ENCODE peak calls at places on chromosomes 4 and X, in four cellular contexts. One of them, this sample, is unnamed.

GRCh38 chr4:20428410-20429160 is 176.9 kb downstream of the SLIT2 start:
- DNase-seq in K562: no peak
- DNase-seq in A549: peak
- DNase-seq in HepG2: no peak
- DNase-seq in this sample: no peak

GRCh38 chrX:274904-275475 is 6.2 kb upstream of the PLCXD1 start:
- DNase-seq in K562: no peak
- DNase-seq in A549: no peak
- DNase-seq in HepG2: peak
- DNase-seq in this sample: peak

GRCh38 chr4:88318751-88319350 is 34.5 kb upstream of the PPM1K start:
- DNase-seq in K562: no peak
- DNase-seq in A549: no peak
- DNase-seq in HepG2: no peak
- DNase-seq in this sample: no peak

GRCh38 chrX:65513610-65514009 is 21.0 kb downstream of the LAS1L start:
- DNase-seq in K562: no peak
- DNase-seq in A549: no peak
- DNase-seq in HepG2: no peak
- DNase-seq in this sample: no peak

GRCh38 chrX:2445662-2446623 is 54.8 kb downstream of the DHRSX start:
- DNase-seq in K562: no peak
- DNase-seq in A549: peak
- DNase-seq in HepG2: no peak
- DNase-seq in this sample: no peak

GRCh38 chr4:115687356-115687755 is 573.9 kb upstream of the NDST4 start:
- DNase-seq in K562: no peak
- DNase-seq in A549: peak
- DNase-seq in HepG2: no peak
- DNase-seq in this sample: no peak

GRCh38 chrX:16012250-16012649 is 111.1 kb upstream of the GRPR start:
- DNase-seq in K562: no peak
- DNase-seq in A549: no peak
- DNase-seq in HepG2: no peak
- DNase-seq in this sample: no peak

GRCh38 chr4:139241086-139241783 is 38.8 kb downstream of the MGARP start:
- DNase-seq in K562: no peak
- DNase-seq in A549: no peak
- DNase-seq in HepG2: peak
- DNase-seq in this sample: peak

GRCh38 chr4:45100936-45101818 is 374.8 kb upstream of the GNPDA2 start:
- DNase-seq in K562: no peak
- DNase-seq in A549: no peak
- DNase-seq in HepG2: no peak
- DNase-seq in this sample: no peak

GRCh38 chr4:7803992-7804758 is 135.5 kb downstream of the AFAP1 start:
- DNase-seq in K562: peak
- DNase-seq in A549: peak
- DNase-seq in HepG2: peak
- DNase-seq in this sample: peak

GRCh38 chr4:1105662-1106061 is 7.7 kb downstream of the RNF212 start:
- DNase-seq in K562: no peak
- DNase-seq in A549: no peak
- DNase-seq in HepG2: no peak
- DNase-seq in this sample: no peak

GRCh38 chr4:48110452-48110978 is 23.5 kb downstream of the TXK start:
- DNase-seq in K562: no peak
- DNase-seq in A549: no peak
- DNase-seq in HepG2: no peak
- DNase-seq in this sample: no peak

GRCh38 chrX:24702362-24703184 is 8.9 kb downstream of the POLA1 start:
- DNase-seq in K562: no peak
- DNase-seq in A549: no peak
- DNase-seq in HepG2: no peak
- DNase-seq in this sample: no peak

GRCh38 chrX:110536788-110537187 is 178.1 kb downstream of the RTL9 start:
- DNase-seq in K562: no peak
- DNase-seq in A549: no peak
- DNase-seq in HepG2: no peak
- DNase-seq in this sample: no peak

GRCh38 chr4:145531193-145531592 is 49.5 kb downstream of the SMAD1 start:
- DNase-seq in K562: no peak
- DNase-seq in A549: no peak
- DNase-seq in HepG2: no peak
- DNase-seq in this sample: no peak

GRCh38 chrX:154412468-154412867 is 1.1 kb downstream of the TAFAZZIN start:
- DNase-seq in K562: no peak
- DNase-seq in A549: no peak
- DNase-seq in HepG2: no peak
- DNase-seq in this sample: no peak

GRCh38 chr4:104470770-104471169 is 23.9 kb downstream of the CXXC4 start:
- DNase-seq in K562: no peak
- DNase-seq in A549: no peak
- DNase-seq in HepG2: peak
- DNase-seq in this sample: no peak

GRCh38 chrX:19708683-19709082 is 178.7 kb downstream of the SH3KBP1 start:
- DNase-seq in K562: no peak
- DNase-seq in A549: no peak
- DNase-seq in HepG2: no peak
- DNase-seq in this sample: no peak

GRCh38 chrX:109635151-109635550 is 10.2 kb upstream of the KCNE5 start:
- DNase-seq in K562: peak
- DNase-seq in A549: peak
- DNase-seq in HepG2: no peak
- DNase-seq in this sample: peak

GRCh38 chr4:41466249-41466648 is 71.7 kb upstream of the LIMCH1 start:
- DNase-seq in K562: no peak
- DNase-seq in A549: no peak
- DNase-seq in HepG2: no peak
- DNase-seq in this sample: no peak

GRCh38 chr4:166896254-166896653 is 338.0 kb downstream of the SPOCK3 start:
- DNase-seq in K562: no peak
- DNase-seq in A549: no peak
- DNase-seq in HepG2: no peak
- DNase-seq in this sample: no peak

GRCh38 chr4:111641813-111642579 is 503.3 kb upstream of the FAM241A start:
- DNase-seq in K562: peak
- DNase-seq in A549: peak
- DNase-seq in HepG2: peak
- DNase-seq in this sample: peak

GRCh38 chrX:154490021-154490413 is 412 bp downstream of the SLC10A3 start:
- DNase-seq in K562: peak
- DNase-seq in A549: peak
- DNase-seq in HepG2: no peak
- DNase-seq in this sample: no peak

GRCh38 chrX:38066934-38067333 is 60.6 kb downstream of the SYTL5 start:
- DNase-seq in K562: peak
- DNase-seq in A549: no peak
- DNase-seq in HepG2: no peak
- DNase-seq in this sample: no peak

DNA sequence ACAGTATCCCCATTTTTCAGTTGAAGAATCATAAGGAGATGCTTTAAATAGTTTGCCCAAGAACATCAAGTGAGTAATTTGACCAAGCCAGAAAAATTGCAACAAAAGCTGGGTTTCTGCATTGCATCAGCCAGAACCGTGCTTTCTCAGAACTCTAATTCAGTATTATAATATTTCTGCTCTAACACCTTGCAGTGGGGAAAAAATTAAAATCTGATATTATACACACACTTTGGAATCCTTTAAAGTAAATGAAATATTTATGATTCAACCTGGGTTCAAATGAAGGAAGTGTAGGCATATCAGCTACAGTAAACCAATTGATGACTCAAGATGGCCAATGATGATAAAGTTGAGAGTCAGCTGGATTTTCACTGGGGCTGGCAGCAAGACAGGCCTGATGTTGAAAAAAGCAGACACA is 387.6 kb upstream of the ZFP42 start:
- DNase-seq in K562: no peak
- DNase-seq in A549: no peak
- DNase-seq in HepG2: no peak
- DNase-seq in this sample: no peak
- TF ChIP-seq HMGXB4 in K562: no peak
- TF ChIP-seq HMGXB4 in A549: no peak
- TF ChIP-seq HMGXB4 in HepG2: no peak
- TF ChIP-seq HMGXB4 in this sample: no peak

DNA sequence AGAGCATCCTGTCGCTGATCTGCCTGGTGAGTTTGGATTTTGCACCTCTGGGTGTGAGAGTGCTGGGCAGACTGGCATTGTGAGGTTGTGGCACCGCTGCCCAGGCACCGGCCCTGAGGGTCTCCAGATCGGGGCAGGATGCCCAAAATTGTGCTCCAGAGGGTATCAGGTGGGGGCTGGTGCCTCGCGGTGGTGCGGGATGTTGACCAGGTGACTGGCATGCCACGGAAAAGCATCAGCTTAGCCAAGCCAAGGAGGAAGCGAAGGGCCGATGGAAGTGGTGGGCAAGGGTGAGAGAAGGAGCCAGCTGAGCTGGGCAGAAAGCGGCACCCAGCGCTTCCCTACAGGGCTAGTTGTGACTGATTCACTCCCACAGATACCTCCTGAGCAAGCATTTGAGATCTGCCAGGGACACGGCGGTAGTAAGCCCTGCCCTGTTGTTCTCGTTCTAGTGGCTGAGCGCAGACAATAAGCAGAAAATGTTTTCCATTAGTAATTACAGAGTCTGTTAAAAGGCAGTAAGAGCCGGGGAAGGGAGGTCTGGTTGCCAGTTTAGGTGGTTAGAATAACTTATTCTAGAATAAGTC is 809 bp downstream of the ZFP92 start:
- DNase-seq in K562: no peak
- DNase-seq in A549: no peak
- DNase-seq in HepG2: no peak
- DNase-seq in this sample: no peak
- TF ChIP-seq HMGXB4 in K562: no peak
- TF ChIP-seq HMGXB4 in A549: no peak
- TF ChIP-seq HMGXB4 in HepG2: no peak
- TF ChIP-seq HMGXB4 in this sample: no peak

DNA sequence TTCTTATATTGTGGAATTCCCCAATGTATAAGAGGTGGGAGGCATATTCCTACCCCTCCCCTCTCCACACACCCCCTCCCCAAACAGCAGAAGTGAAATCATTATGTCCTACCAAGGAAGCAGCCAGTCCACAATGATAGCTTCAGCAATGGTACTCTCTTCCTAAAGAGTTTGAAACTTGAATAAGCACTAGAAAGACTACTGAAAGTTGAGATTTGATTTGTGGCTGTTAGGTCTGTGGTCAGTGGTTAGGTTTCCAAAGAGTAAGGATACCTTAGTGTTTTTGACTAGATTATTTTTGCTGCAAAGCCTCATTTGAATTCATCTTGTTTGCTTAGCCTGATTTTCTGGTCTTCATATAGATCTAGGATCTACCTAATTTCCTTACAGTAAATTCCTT is 242.2 kb downstream of the DKK2 start:
- DNase-seq in K562: no peak
- DNase-seq in A549: no peak
- DNase-seq in HepG2: no peak
- DNase-seq in this sample: no peak
- TF ChIP-seq HMGXB4 in K562: no peak
- TF ChIP-seq HMGXB4 in A549: no peak
- TF ChIP-seq HMGXB4 in HepG2: no peak
- TF ChIP-seq HMGXB4 in this sample: no peak

DNA sequence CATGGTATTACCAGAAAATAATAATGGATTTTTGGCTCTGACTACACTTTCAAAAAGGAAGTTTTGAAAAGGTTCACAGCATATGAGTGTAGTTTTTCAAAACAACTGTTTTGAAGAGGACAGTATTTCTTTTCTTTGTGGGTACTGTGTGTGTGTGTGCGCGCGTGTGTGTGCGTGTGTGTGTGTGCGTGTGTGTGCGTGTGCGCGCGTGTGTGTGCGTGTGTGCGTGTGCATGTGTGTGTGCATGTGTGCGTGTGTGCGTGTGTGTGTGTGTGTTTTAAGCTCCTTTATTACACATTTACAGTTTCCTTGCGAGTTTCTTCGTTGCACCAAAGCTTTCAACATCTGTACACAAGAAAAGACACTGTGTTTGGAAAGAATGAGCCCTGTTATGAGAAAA is 755.4 kb downstream of the SH3BGRL start:
- DNase-seq in K562: no peak
- DNase-seq in A549: no peak
- DNase-seq in HepG2: no peak
- DNase-seq in this sample: no peak
- TF ChIP-seq HMGXB4 in K562: no peak
- TF ChIP-seq HMGXB4 in A549: no peak
- TF ChIP-seq HMGXB4 in HepG2: no peak
- TF ChIP-seq HMGXB4 in this sample: no peak

DNA sequence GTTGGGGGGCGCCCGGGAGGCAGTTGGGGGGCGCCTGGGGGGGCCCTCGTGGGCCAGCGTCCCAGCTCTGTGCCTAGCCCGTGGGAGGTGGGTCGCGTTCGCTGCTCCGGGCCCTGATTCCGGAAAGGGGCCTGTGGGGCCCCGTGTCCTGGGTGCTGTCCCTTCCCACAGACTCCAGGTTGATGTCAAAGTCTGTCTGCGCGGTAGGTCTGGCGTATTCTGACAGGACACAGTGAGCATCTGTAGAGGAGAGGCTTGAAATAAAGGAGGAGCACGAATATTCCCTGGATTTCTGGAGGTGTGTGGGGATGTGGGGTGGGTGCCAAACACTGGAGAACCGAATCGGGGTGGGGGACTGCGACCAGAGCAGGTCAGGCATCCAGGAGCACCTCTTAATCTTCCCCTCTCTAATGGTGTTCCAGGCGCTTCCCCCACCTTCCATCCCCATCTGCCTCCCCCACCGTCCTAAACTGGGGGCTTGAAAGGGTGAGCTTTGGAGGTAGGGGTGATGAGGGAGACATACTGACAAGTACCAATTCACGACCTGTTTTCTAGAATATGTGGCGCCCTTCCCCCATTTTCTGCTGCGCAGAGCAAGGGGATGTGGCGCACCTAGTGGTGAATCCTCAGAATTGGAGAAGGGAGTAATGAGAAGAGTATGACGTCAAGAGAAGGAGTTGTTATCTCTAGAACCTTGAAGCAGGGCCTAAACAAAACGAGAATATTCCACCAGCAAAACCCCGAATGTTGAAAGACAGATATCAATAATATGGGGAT is 873 bp downstream of the GPRASP1 start:
- DNase-seq in K562: no peak
- DNase-seq in A549: peak
- DNase-seq in HepG2: no peak
- DNase-seq in this sample: peak
- TF ChIP-seq HMGXB4 in K562: no peak
- TF ChIP-seq HMGXB4 in A549: no peak
- TF ChIP-seq HMGXB4 in HepG2: no peak
- TF ChIP-seq HMGXB4 in this sample: no peak

DNA sequence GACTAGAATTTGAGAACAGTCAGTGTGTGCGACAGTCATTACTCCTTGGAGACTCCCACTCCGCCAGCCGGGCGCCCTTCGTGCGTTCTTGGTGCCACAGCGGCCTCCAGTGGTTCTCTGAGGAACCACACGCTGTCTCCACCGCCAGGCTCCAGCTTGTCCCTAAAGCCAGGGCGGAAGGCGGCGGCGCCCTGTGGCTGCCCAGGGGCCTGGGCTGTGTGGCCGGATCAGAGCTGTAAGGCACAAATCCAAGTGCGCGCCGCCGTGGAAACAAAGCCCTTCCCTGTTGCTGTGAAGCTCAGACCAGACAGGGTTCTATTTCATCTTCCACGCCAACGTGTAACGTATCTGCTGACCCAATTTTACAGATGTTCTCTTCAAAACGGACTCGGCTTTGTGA is 34.1 kb downstream of the IDS start:
- DNase-seq in K562: peak
- DNase-seq in A549: peak
- DNase-seq in HepG2: peak
- DNase-seq in this sample: peak
- TF ChIP-seq HMGXB4 in K562: no peak
- TF ChIP-seq HMGXB4 in A549: no peak
- TF ChIP-seq HMGXB4 in HepG2: no peak
- TF ChIP-seq HMGXB4 in this sample: no peak